ENCODE peak calls at places on chromosomes 12 and 14, in seven cellular contexts. I is NCI-H2029 treated with DMSO at 0.1 percent for 48 hours, H is SW480, Z is NCI-H2171 treated with DMSO at 0.1 percent for 48 hours, B is Karpas-422, V is neural crest cell, F is iPS-NIHi11. L is an unnamed sample.

GRCh38 chr12:104454997-104455396 is 1.8 kb upstream of the CHST11 start:
- DNase-seq in I (no peak), H (peak; percentile 75), Z (no peak), B (no peak), V (no peak), F (no peak), L (no peak)

GRCh38 chr14:51023964-51024363 is 70.9 kb downstream of the TRIM9 start:
- DNase-seq in I (no peak), H (no peak), Z (no peak), B (no peak), V (no peak), F (no peak), L (no peak)

GRCh38 chr12:132579747-132580146 is 30.6 kb downstream of the LRCOL1 start:
- DNase-seq in I (no peak), H (no peak), Z (no peak), B (no peak), V (no peak), F (no peak), L (no peak)

GRCh38 chr14:45968037-45968436 is 683.5 kb downstream of the RPL10L start:
- DNase-seq in I (no peak), H (no peak), Z (no peak), B (no peak), V (no peak), F (no peak), L (no peak)

GRCh38 chr12:130495156-130495555 is 157.5 kb downstream of the PIWIL1 start:
- DNase-seq in I (no peak), H (no peak), Z (no peak), B (no peak), V (no peak), F (no peak), L (no peak)

GRCh38 chr12:54286042-54286931 is 5.8 kb downstream of the HNRNPA1 start:
- DNase-seq in I (no peak), H (no peak), Z (peak; percentile 62), B (no peak), V (no peak), F (no peak), L (peak; percentile 44)

GRCh38 chr12:21305666-21306065 is 29.1 kb downstream of the SLCO1A2 start:
- DNase-seq in I (no peak), H (no peak), Z (no peak), B (no peak), V (no peak), F (no peak), L (no peak)

GRCh38 chr12:93514853-93515252 is 47.5 kb downstream of the MRPL42 start:
- DNase-seq in I (no peak), H (no peak), Z (no peak), B (no peak), V (no peak), F (no peak), L (no peak)

GRCh38 chr12:4268549-4269181 is 4.9 kb upstream of the CCND2 start:
- DNase-seq in I (no peak), H (peak; percentile 34), Z (peak; percentile 74), B (no peak), V (no peak), F (no peak), L (peak; percentile 52)

GRCh38 chr12:53600490-53601295 is 25.5 kb downstream of the ATF7 start:
- DNase-seq in I (no peak), H (no peak), Z (no peak), B (no peak), V (no peak), F (no peak), L (no peak)

GRCh38 chr12:49854976-49855375 is 12.1 kb upstream of the BCDIN3D start:
- DNase-seq in I (no peak), H (no peak), Z (no peak), B (no peak), V (no peak), F (no peak), L (no peak)

GRCh38 chr12:7169951-7170350 is 19.5 kb upstream of the PEX5 start:
- DNase-seq in I (no peak), H (no peak), Z (no peak), B (no peak), V (no peak), F (no peak), L (no peak)

GRCh38 chr12:54439521-54440255 is 20.6 kb upstream of the ITGA5 start:
- DNase-seq in I (peak; percentile 65), H (peak; percentile 82), Z (peak; percentile 76), B (peak; percentile 75), V (no peak), F (peak; percentile 71), L (peak; percentile 79)

GRCh38 chr12:76080729-76081415 is 3.6 kb downstream of the NAP1L1 start:
- DNase-seq in I (no peak), H (no peak), Z (no peak), B (peak; percentile 47), V (no peak), F (peak; percentile 14), L (peak; percentile 30)

GRCh38 chr14:75254901-75255300 is 23.7 kb upstream of the FOS start:
- DNase-seq in I (peak; percentile 5), H (peak; percentile 78), Z (no peak), B (no peak), V (no peak), F (peak; percentile 45), L (no peak)

GRCh38 chr14:20247651-20248246 is 8.7 kb downstream of the OR11H4 start:
- DNase-seq in I (no peak), H (peak; percentile 48), Z (peak; percentile 71), B (peak; percentile 78), V (no peak), F (peak; percentile 14), L (peak; percentile 36)

GRCh38 chr12:106673151-106673550 is 90.3 kb downstream of the RFX4 start:
- DNase-seq in I (no peak), H (no peak), Z (no peak), B (no peak), V (no peak), F (peak; percentile 20), L (peak; percentile 28)

GRCh38 chr12:30700216-30700900 is 4.7 kb upstream of the IPO8 start:
- DNase-seq in I (no peak), H (no peak), Z (no peak), B (no peak), V (no peak), F (no peak), L (no peak)

GRCh38 chr12:76274699-76275098 is 73.5 kb downstream of the BBS10 start:
- DNase-seq in I (no peak), H (no peak), Z (no peak), B (no peak), V (no peak), F (no peak), L (no peak)

GRCh38 chr12:103812789-103813188 is 28.2 kb downstream of the NT5DC3 start:
- DNase-seq in I (no peak), H (no peak), Z (no peak), B (no peak), V (no peak), F (no peak), L (no peak)

GRCh38 chr14:82641050-82641540 is 1107.4 kb upstream of the SEL1L start:
- DNase-seq in I (no peak), H (no peak), Z (no peak), B (no peak), V (no peak), F (no peak), L (no peak)

GRCh38 chr12:112447106-112447505 is 28.4 kb downstream of the PTPN11 start:
- DNase-seq in I (no peak), H (no peak), Z (no peak), B (no peak), V (no peak), F (no peak), L (peak; percentile 53)

GRCh38 chr12:105084251-105085250 is at the start of gene ALDH1L2:
- DNase-seq in I (no peak), H (peak; percentile 81), Z (peak; percentile 55), B (no peak), V (peak; percentile 69), F (peak; percentile 94), L (peak; percentile 81)

GRCh38 chr12:82527165-82527780 is 159.4 kb upstream of the TMTC2 start:
- DNase-seq in I (peak; percentile 57), H (peak; percentile 65), Z (peak; percentile 81), B (peak; percentile 79), V (peak; percentile 48), F (peak; percentile 37), L (peak; percentile 75)

GRCh38 chr12:106898001-106898966 is 57.4 kb upstream of the TMEM263 start:
- DNase-seq in I (no peak), H (no peak), Z (peak; percentile 59), B (no peak), V (peak; percentile 46), F (peak; percentile 43), L (no peak)

GRCh38 chr12:131619736-131620506 is 91.0 kb upstream of the SFSWAP start:
- DNase-seq in I (no peak), H (no peak), Z (no peak), B (no peak), V (no peak), F (no peak), L (no peak)

GRCh38 chr12:19190292-19191031 is 60.9 kb downstream of the PLEKHA5 start:
- DNase-seq in I (no peak), H (no peak), Z (no peak), B (peak; percentile 89), V (no peak), F (no peak), L (peak; percentile 80)

GRCh38 chr12:125999643-126000042 is 934.4 kb downstream of the AACS start:
- DNase-seq in I (no peak), H (no peak), Z (no peak), B (no peak), V (no peak), F (no peak), L (no peak)

GRCh38 chr12:105676694-105677093 is 346.2 kb downstream of the C12orf75 start:
- DNase-seq in I (peak; percentile 24), H (no peak), Z (no peak), B (no peak), V (no peak), F (peak; percentile 38), L (no peak)

GRCh38 chr12:124998705-124999104 is 5.3 kb downstream of the BRI3BP start:
- DNase-seq in I (no peak), H (no peak), Z (no peak), B (no peak), V (no peak), F (no peak), L (no peak)

GRCh38 chr14:86296173-86296572 is 766.2 kb downstream of the FLRT2 start:
- DNase-seq in I (no peak), H (no peak), Z (peak; percentile 99), B (no peak), V (no peak), F (no peak), L (no peak)

GRCh38 chr14:98175881-98176280 is 1096.1 kb downstream of the BCL11B start:
- DNase-seq in I (no peak), H (no peak), Z (no peak), B (no peak), V (no peak), F (no peak), L (no peak)

GRCh38 chr14:100120522-100121269 is 38.7 kb downstream of the DEGS2 start:
- DNase-seq in I (no peak), H (no peak), Z (no peak), B (no peak), V (no peak), F (no peak), L (no peak)

GRCh38 chr12:24352363-24352762 is 402.9 kb upstream of the SOX5 start:
- DNase-seq in I (no peak), H (no peak), Z (no peak), B (no peak), V (no peak), F (no peak), L (no peak)

GRCh38 chr14:90880282-90880681 is 64.1 kb upstream of the TTC7B start:
- DNase-seq in I (no peak), H (no peak), Z (no peak), B (no peak), V (no peak), F (no peak), L (no peak)

GRCh38 chr14:42624980-42625761 is 1018.5 kb downstream of the LRFN5 start:
- DNase-seq in I (no peak), H (no peak), Z (no peak), B (no peak), V (no peak), F (no peak), L (no peak)

GRCh38 chr14:97976861-97977260 is 1179.7 kb downstream of the VRK1 start:
- DNase-seq in I (no peak), H (no peak), Z (peak; percentile 16), B (no peak), V (no peak), F (no peak), L (no peak)